ENCODE peak calls at places on chromosomes 16 and 17, in eight cellular contexts. O is cardiac muscle cell; U is body of pancreas; P is fibroblast of mammary gland; V is CD8-positive, alpha-beta T cell; T is mammary epithelial cell; A is fibroblast of lung; Z is K562. R is an unnamed sample.

GRCh38 chr16:30114411-30114810 is 1.1 kb upstream of the GDPD3 start:
- DNase-seq in O (no peak), U (no peak), P (no peak), V (no peak), T (no peak), A (no peak), Z (no peak), R (no peak)

GRCh38 chr16:17032332-17032731 is 438.4 kb downstream of the XYLT1 start:
- DNase-seq in O (no peak), U (no peak), P (no peak), V (no peak), T (no peak), A (no peak), Z (no peak), R (no peak)

GRCh38 chr16:75074920-75075687 is 41.5 kb downstream of the LDHD start:
- DNase-seq in O (peak), U (peak), P (no peak), V (peak), T (no peak), A (no peak), Z (peak), R (peak)

GRCh38 chr17:8163978-8164814 is 1.4 kb upstream of the VAMP2 start:
- DNase-seq in O (peak), U (peak), P (peak), V (peak), T (no peak), A (peak), Z (peak), R (peak)

GRCh38 chr17:78013683-78014467 is 55.4 kb downstream of the TNRC6C start:
- DNase-seq in O (peak), U (peak), P (peak), V (peak), T (peak), A (peak), Z (peak), R (peak)

GRCh38 chr17:5527647-5528250 is 41.4 kb downstream of the MIS12 start:
- DNase-seq in O (no peak), U (no peak), P (no peak), V (no peak), T (no peak), A (no peak), Z (no peak), R (no peak)

GRCh38 chr17:74427048-74427762 is 4.7 kb upstream of the GPRC5C start:
- DNase-seq in O (no peak), U (peak), P (no peak), V (no peak), T (peak), A (no peak), Z (no peak), R (no peak)

GRCh38 chr17:1490643-1491405 is 1.7 kb downstream of the MYO1C start:
- DNase-seq in O (peak), U (peak), P (peak), V (peak), T (peak), A (peak), Z (peak), R (peak)

GRCh38 chr16:68704232-68704867 is 32.7 kb upstream of the CDH1 start:
- DNase-seq in O (peak), U (peak), P (peak), V (peak), T (peak), A (peak), Z (peak), R (peak)

GRCh38 chr16:15052747-15053476 is 3.0 kb downstream of the NTAN1 start:
- DNase-seq in O (no peak), U (no peak), P (peak), V (no peak), T (no peak), A (no peak), Z (no peak), R (peak)

GRCh38 chr16:89873109-89873821 is at the start of gene TCF25:
- DNase-seq in O (peak), U (peak), P (peak), V (peak), T (peak), A (peak), Z (peak), R (peak)

GRCh38 chr17:49610883-49611584 is 35.4 kb downstream of the NXPH3 start:
- DNase-seq in O (no peak), U (peak), P (no peak), V (no peak), T (no peak), A (no peak), Z (no peak), R (no peak)

GRCh38 chr17:82993005-82993404 is 86.4 kb upstream of the METRNL start:
- DNase-seq in O (no peak), U (no peak), P (no peak), V (no peak), T (no peak), A (no peak), Z (no peak), R (no peak)

GRCh38 chr17:74512624-74513084 is 18.6 kb downstream of the CD300LB start:
- DNase-seq in O (peak), U (no peak), P (peak), V (peak), T (peak), A (peak), Z (no peak), R (peak)

GRCh38 chr17:80949451-80950421 is 41.9 kb upstream of the CHMP6 start:
- DNase-seq in O (no peak), U (peak), P (no peak), V (no peak), T (no peak), A (no peak), Z (no peak), R (no peak)

GRCh38 chr17:61411114-61411943 is 11.7 kb downstream of the TBX2 start:
- DNase-seq in O (peak), U (peak), P (peak), V (no peak), T (peak), A (peak), Z (no peak), R (peak)

GRCh38 chr16:35724551-35724950 is 2265.1 kb downstream of the TP53TG3F start:
- DNase-seq in O (no peak), U (no peak), P (no peak), V (no peak), T (no peak), A (no peak), Z (no peak), R (no peak)

GRCh38 chr17:14061666-14062560 is 7.4 kb upstream of the COX10 start:
- DNase-seq in O (peak), U (no peak), P (peak), V (no peak), T (peak), A (peak), Z (no peak), R (no peak)

GRCh38 chr17:19248923-19249574 is 11.9 kb downstream of the EPN2 start:
- DNase-seq in O (peak), U (peak), P (peak), V (no peak), T (peak), A (peak), Z (peak), R (no peak)

GRCh38 chr17:40524243-40524965 is 23.0 kb upstream of the TNS4 start:
- DNase-seq in O (no peak), U (no peak), P (no peak), V (no peak), T (no peak), A (no peak), Z (no peak), R (no peak)

GRCh38 chr17:3835410-3836229 is 10.4 kb downstream of the NCBP3 start:
- DNase-seq in O (peak), U (no peak), P (no peak), V (no peak), T (no peak), A (no peak), Z (no peak), R (peak)

GRCh38 chr17:40862985-40863733 is 3.9 kb downstream of the KRT12 start:
- DNase-seq in O (peak), U (no peak), P (no peak), V (no peak), T (no peak), A (peak), Z (no peak), R (no peak)

GRCh38 chr16:1812732-1813163 is 13.9 kb downstream of the HAGH start:
- DNase-seq in O (peak), U (peak), P (peak), V (peak), T (peak), A (peak), Z (peak), R (peak)

GRCh38 chr17:55144518-55144917 is 120.2 kb upstream of the HLF start:
- DNase-seq in O (no peak), U (no peak), P (no peak), V (no peak), T (no peak), A (no peak), Z (no peak), R (no peak)

GRCh38 chr16:79543219-79543618 is 57.3 kb downstream of the MAF start:
- DNase-seq in O (no peak), U (no peak), P (no peak), V (no peak), T (no peak), A (no peak), Z (no peak), R (no peak)

GRCh38 chr16:31568577-31569359 is 41.1 kb downstream of the AHSP start:
- DNase-seq in O (peak), U (peak), P (peak), V (no peak), T (no peak), A (peak), Z (no peak), R (no peak)

GRCh38 chr16:75172578-75172977 is 24.3 kb downstream of the ZFP1 start:
- DNase-seq in O (no peak), U (no peak), P (no peak), V (no peak), T (no peak), A (no peak), Z (no peak), R (no peak)

GRCh38 chr17:83096401-83097220 is 17.2 kb downstream of the METRNL start:
- DNase-seq in O (no peak), U (peak), P (no peak), V (no peak), T (no peak), A (no peak), Z (no peak), R (no peak)

GRCh38 chr16:73020409-73020884 is 27.5 kb downstream of the ZFHX3 start:
- DNase-seq in O (peak), U (peak), P (peak), V (no peak), T (peak), A (peak), Z (no peak), R (peak)

GRCh38 chr17:17497065-17497844 is 1.1 kb upstream of the RASD1 start:
- DNase-seq in O (no peak), U (no peak), P (no peak), V (no peak), T (no peak), A (peak), Z (no peak), R (no peak)

GRCh38 chr17:11485336-11485735 is 112.9 kb upstream of the DNAH9 start:
- DNase-seq in O (no peak), U (no peak), P (no peak), V (no peak), T (no peak), A (no peak), Z (no peak), R (no peak)

GRCh38 chr17:17671369-17672119 is 9.7 kb upstream of the RAI1 start:
- DNase-seq in O (no peak), U (no peak), P (no peak), V (no peak), T (no peak), A (peak), Z (no peak), R (no peak)

GRCh38 chr17:83173180-83173996 is 94.0 kb downstream of the METRNL start:
- DNase-seq in O (no peak), U (no peak), P (no peak), V (no peak), T (no peak), A (no peak), Z (no peak), R (no peak)

GRCh38 chr16:88533945-88534641 is 36.1 kb upstream of the ZC3H18 start:
- DNase-seq in O (peak), U (peak), P (peak), V (peak), T (peak), A (peak), Z (no peak), R (peak)
- TF ChIP-seq CTCF in O (no peak), U (no peak), P (no peak), V (no peak), T (no peak), A (no peak), Z (no peak), R (no peak)

DNA sequence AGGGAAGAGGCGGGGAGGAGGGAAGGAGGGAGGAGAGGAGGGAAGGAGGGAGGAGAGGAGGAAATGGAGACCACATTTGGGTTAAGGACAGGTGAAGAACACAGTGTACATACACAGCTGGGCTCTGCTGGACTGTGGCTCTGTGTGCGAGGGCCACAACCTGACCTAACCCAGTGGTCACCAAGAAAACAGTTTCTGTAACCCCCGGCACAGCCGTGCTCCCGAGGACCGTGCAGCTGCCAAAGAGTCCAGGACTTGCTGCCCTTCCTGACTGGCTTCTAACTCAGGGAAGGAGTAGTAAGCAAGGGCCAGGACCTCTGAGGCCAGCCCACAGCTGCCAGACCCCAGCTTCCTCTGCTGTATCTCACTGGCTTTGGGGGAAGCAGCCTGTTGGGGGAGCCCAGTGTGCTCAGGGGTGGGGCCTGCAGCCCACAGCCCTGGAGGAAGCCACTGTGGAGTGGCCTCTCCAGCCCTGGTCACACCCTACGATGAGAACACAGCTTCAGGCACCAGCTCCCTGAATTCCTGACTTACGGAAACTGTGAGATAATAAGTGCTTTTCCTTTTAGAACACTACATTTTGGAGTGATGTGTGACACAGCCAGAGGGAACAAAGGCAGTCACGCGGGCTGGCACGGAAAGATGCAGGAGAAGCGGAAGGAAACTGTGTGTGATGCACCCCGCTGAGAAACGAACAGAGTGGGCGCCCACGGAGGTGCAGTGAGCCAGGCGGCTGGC is 32.3 kb downstream of the SLC7A5 start:
- DNase-seq in O (peak), U (no peak), P (no peak), V (no peak), T (no peak), A (peak), Z (no peak), R (peak)
- H3K4me3 ChIP-seq in O (no peak), U (no peak), P (no peak), V (no peak), T (no peak), A (no peak), Z (no peak), R (no peak)

GRCh38 chr16:82061861-82062525 is 26.9 kb downstream of the HSD17B2 start:
- DNase-seq in O (peak), U (peak), P (peak), V (no peak), T (peak), A (peak), Z (peak), R (peak)
- TF ChIP-seq CTCF in O (peak), U (peak), P (peak), V (no peak), T (peak), A (peak), Z (peak), R (peak)

GRCh38 chr17:57576744-57577143 is 168.4 kb downstream of the CCDC182 start:
- DNase-seq in O (no peak), U (no peak), P (no peak), V (no peak), T (no peak), A (no peak), Z (no peak), R (no peak)

GRCh38 chr17:57578608-57578990 is 166.5 kb downstream of the CCDC182 start:
- DNase-seq in O (peak), U (no peak), P (peak), V (no peak), T (no peak), A (peak), Z (no peak), R (peak)

GRCh38 chr17:57580055-57580739 is 164.9 kb downstream of the CCDC182 start:
- DNase-seq in O (no peak), U (no peak), P (no peak), V (no peak), T (no peak), A (no peak), Z (no peak), R (no peak)

GRCh38 chr17:57579245-57579644 is 165.9 kb downstream of the CCDC182 start:
- DNase-seq in O (no peak), U (no peak), P (no peak), V (no peak), T (no peak), A (no peak), Z (no peak), R (no peak)

DNA sequence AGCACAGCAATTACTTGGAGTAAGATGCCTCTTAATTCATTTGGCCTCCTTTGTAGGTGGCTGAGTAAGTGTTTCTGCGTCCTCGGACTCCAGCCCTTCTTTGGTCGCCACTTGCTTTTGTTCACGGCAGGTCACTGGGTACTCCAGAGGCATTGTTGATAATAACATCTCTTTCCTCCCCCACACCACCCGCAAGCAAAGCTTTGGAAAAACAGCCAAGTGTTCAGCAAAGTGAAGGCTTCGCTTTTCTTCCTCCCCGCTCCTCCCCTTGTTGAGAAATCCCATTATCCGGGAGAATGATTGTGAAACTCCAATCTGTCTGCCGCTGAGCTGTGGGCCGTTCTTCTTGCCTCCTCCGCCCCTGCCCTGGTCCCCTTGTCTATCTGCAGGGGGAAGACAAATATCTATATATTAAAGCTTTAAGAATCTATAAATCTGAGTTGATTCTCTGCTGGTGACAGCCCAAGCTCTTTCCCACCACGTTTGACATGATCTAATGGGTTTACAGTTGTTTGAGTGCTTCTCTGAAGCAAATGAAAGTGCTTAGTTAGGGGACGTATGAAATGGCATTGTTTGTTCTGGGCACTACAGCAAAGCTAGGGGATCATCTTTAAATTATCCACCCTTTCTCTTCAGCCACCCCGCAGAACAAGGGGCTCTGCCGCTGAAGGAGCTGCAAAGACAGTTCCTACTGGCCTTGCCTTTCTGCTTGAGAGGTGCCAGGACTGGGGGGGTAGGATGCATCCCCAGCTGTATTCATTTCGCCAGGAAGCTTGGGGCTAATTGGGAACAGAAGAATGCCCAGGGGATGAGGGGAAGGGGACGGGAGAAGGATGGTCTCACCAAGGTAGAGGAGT is 167.1 kb downstream of the CCDC182 start:
- DNase-seq in O (peak), U (peak), P (peak), V (no peak), T (peak), A (peak), Z (no peak), R (peak)
- H3K4me3 ChIP-seq in O (no peak), U (no peak), P (peak), V (no peak), T (peak), A (peak), Z (no peak), R (peak)

GRCh38 chr16:85238233-85238647 is 126.0 kb upstream of the CIBAR2 start:
- DNase-seq in O (peak), U (peak), P (peak), V (no peak), T (no peak), A (peak), Z (no peak), R (no peak)
- TF ChIP-seq CTCF in O (peak), U (no peak), P (peak), V (no peak), T (no peak), A (no peak), Z (no peak), R (peak)

GRCh38 chr16:64648282-64648681 is 473.6 kb downstream of the CDH11 start:
- DNase-seq in O (no peak), U (no peak), P (no peak), V (no peak), T (no peak), A (no peak), Z (no peak), R (no peak)
- H3K4me3 ChIP-seq in O (no peak), U (no peak), P (no peak), V (no peak), T (no peak), A (no peak), Z (no peak), R (no peak)

GRCh38 chr17:51120357-51120738 is 320 bp downstream of the SPAG9 start:
- DNase-seq in O (no peak), U (peak), P (no peak), V (no peak), T (no peak), A (peak), Z (no peak), R (no peak)

GRCh38 chr17:51118330-51119195 is 2.1 kb downstream of the SPAG9 start:
- DNase-seq in O (no peak), U (peak), P (peak), V (no peak), T (no peak), A (no peak), Z (no peak), R (no peak)

GRCh38 chr17:51121620-51122472 is 1.2 kb upstream of the SPAG9 start:
- DNase-seq in O (peak), U (peak), P (peak), V (peak), T (peak), A (peak), Z (peak), R (peak)

GRCh38 chr17:51120739-51121619 is at the start of gene SPAG9:
- DNase-seq in O (peak), U (peak), P (peak), V (peak), T (peak), A (peak), Z (peak), R (peak)

GRCh38 chr17:51119415-51120356 is 982 bp downstream of the SPAG9 start:
- DNase-seq in O (peak), U (peak), P (peak), V (no peak), T (peak), A (peak), Z (peak), R (peak)
- TF ChIP-seq CTCF in O (no peak), U (no peak), P (peak), V (no peak), T (no peak), A (peak), Z (peak), R (no peak)

GRCh38 chr16:56281256-56281805 is 90.0 kb downstream of the GNAO1 start:
- DNase-seq in O (no peak), U (no peak), P (peak), V (no peak), T (no peak), A (no peak), Z (peak), R (peak)
- H3K4me3 ChIP-seq in O (no peak), U (no peak), P (no peak), V (no peak), T (no peak), A (no peak), Z (no peak), R (no peak)